ENCODE peak calls at places on chromosomes 7 and 10, in six cellular contexts. One of them, this sample, is unnamed.
A peak's percentile ranks its signal among the peaks of the same experiment; 100 is the strongest.

GRCh38 chr10:43594944-43595589 is 11.2 kb upstream of the ZNF485 start:
- DNase-seq in AG04450: no peak
- DNase-seq in hepatocyte: peak; percentile 44
- DNase-seq in choroid plexus epithelial cell: peak; percentile 76
- DNase-seq in cardiac fibroblast: peak; percentile 63
- DNase-seq in psoas muscle: no peak
- DNase-seq in this sample: no peak

GRCh38 chr10:123967626-123968243 is 76.1 kb upstream of the CPXM2 start:
- DNase-seq in choroid plexus epithelial cell: peak; percentile 65
- DNase-seq in cardiac fibroblast: peak; percentile 53
- DNase-seq in AG04450: no peak
- DNase-seq in psoas muscle: peak; percentile 74
- DNase-seq in hepatocyte: peak; percentile 86
- DNase-seq in this sample: peak; percentile 68

GRCh38 chr7:73442903-73443542 is 9.4 kb downstream of the FZD9 start:
- DNase-seq in AG04450: no peak
- DNase-seq in choroid plexus epithelial cell: no peak
- DNase-seq in hepatocyte: no peak
- DNase-seq in cardiac fibroblast: no peak
- DNase-seq in psoas muscle: no peak
- DNase-seq in this sample: no peak

GRCh38 chr10:71039551-71039950 is 151.2 kb upstream of the PCBD1 start:
- DNase-seq in AG04450: no peak
- DNase-seq in cardiac fibroblast: no peak
- DNase-seq in psoas muscle: no peak
- DNase-seq in choroid plexus epithelial cell: no peak
- DNase-seq in hepatocyte: no peak
- DNase-seq in this sample: no peak

GRCh38 chr10:34249634-34250033 is 565.5 kb downstream of the PARD3 start:
- DNase-seq in cardiac fibroblast: no peak
- DNase-seq in hepatocyte: no peak
- DNase-seq in psoas muscle: no peak
- DNase-seq in choroid plexus epithelial cell: peak; percentile 11
- DNase-seq in AG04450: no peak
- DNase-seq in this sample: no peak

GRCh38 chr7:3790803-3791202 is 489.8 kb downstream of the SDK1 start:
- DNase-seq in psoas muscle: no peak
- DNase-seq in cardiac fibroblast: no peak
- DNase-seq in hepatocyte: no peak
- DNase-seq in choroid plexus epithelial cell: no peak
- DNase-seq in AG04450: no peak
- DNase-seq in this sample: no peak

GRCh38 chr10:113071446-113071845 is 121.4 kb downstream of the TCF7L2 start:
- DNase-seq in choroid plexus epithelial cell: no peak
- DNase-seq in AG04450: no peak
- DNase-seq in hepatocyte: no peak
- DNase-seq in psoas muscle: peak; percentile 23
- DNase-seq in cardiac fibroblast: no peak
- DNase-seq in this sample: no peak

GRCh38 chr7:151366141-151366871 is 24.7 kb downstream of the NUB1 start:
- DNase-seq in AG04450: peak; percentile 37
- DNase-seq in hepatocyte: no peak
- DNase-seq in psoas muscle: no peak
- DNase-seq in cardiac fibroblast: no peak
- DNase-seq in choroid plexus epithelial cell: peak; percentile 40
- DNase-seq in this sample: no peak

GRCh38 chr10:124653811-124654651 is 90.1 kb downstream of the FAM53B start:
- DNase-seq in psoas muscle: no peak
- DNase-seq in choroid plexus epithelial cell: no peak
- DNase-seq in hepatocyte: no peak
- DNase-seq in cardiac fibroblast: no peak
- DNase-seq in AG04450: no peak
- DNase-seq in this sample: no peak

GRCh38 chr10:62594093-62594520 is 210.4 kb upstream of the ADO start:
- DNase-seq in cardiac fibroblast: peak; percentile 71
- DNase-seq in choroid plexus epithelial cell: peak; percentile 76
- DNase-seq in hepatocyte: peak; percentile 71
- DNase-seq in AG04450: no peak
- DNase-seq in psoas muscle: peak; percentile 54
- DNase-seq in this sample: peak; percentile 73

GRCh38 chr7:96114190-96114589 is 207.7 kb downstream of the SLC25A13 start:
- DNase-seq in cardiac fibroblast: no peak
- DNase-seq in hepatocyte: no peak
- DNase-seq in choroid plexus epithelial cell: no peak
- DNase-seq in AG04450: no peak
- DNase-seq in psoas muscle: no peak
- DNase-seq in this sample: no peak

GRCh38 chr10:124590216-124591122 is 128.8 kb downstream of the LHPP start:
- DNase-seq in choroid plexus epithelial cell: no peak
- DNase-seq in psoas muscle: peak; percentile 10
- DNase-seq in hepatocyte: no peak
- DNase-seq in AG04450: no peak
- DNase-seq in cardiac fibroblast: no peak
- DNase-seq in this sample: no peak

GRCh38 chr10:11285171-11285570 is 267.5 kb downstream of the CELF2 start:
- DNase-seq in hepatocyte: peak; percentile 49
- DNase-seq in cardiac fibroblast: no peak
- DNase-seq in choroid plexus epithelial cell: peak; percentile 5
- DNase-seq in AG04450: no peak
- DNase-seq in psoas muscle: no peak
- DNase-seq in this sample: no peak

GRCh38 chr7:79786187-79786586 is 332.7 kb upstream of the MAGI2 start:
- DNase-seq in cardiac fibroblast: no peak
- DNase-seq in AG04450: no peak
- DNase-seq in choroid plexus epithelial cell: peak; percentile 63
- DNase-seq in psoas muscle: no peak
- DNase-seq in hepatocyte: peak; percentile 9
- DNase-seq in this sample: no peak

DNA sequence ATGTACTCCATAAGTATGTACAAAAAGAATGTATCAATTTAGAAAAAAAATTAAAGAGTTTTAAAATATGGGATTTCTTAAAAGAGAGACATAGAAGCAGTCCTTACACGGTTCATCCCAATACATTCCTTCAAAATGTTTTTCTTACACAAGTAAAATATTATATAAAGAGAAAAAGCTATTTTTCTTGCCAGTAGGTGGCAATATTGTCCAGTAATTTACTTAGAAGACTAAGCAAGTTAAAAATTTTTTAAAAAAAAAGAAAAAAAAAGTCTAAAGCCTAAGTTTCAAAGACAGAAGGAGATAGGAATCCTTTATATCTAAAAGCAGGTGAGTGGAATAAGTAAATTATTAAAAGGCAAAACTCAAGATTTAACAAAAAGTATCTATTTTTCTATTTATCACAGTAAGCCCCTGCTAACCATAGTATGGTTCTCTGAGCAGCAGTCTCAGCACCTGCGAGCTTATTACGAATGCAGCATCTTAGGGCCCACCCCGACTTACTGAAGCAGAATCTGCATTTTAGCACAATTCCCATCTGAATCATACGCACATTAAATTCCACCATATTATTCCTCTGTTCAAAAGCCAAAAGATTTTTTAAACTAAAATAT is 240.6 kb downstream of the DGKI start:
- DNase-seq in hepatocyte: peak; percentile 77
- DNase-seq in choroid plexus epithelial cell: peak; percentile 78
- DNase-seq in AG04450: peak; percentile 13
- DNase-seq in psoas muscle: no peak
- DNase-seq in cardiac fibroblast: peak; percentile 84
- DNase-seq in this sample: peak; percentile 54
- H3K4me3 ChIP-seq in hepatocyte: no peak overlapping the region
- H3K4me3 ChIP-seq in choroid plexus epithelial cell: no peak overlapping the region
- H3K4me3 ChIP-seq in AG04450: no peak overlapping the region
- H3K4me3 ChIP-seq in psoas muscle: no peak overlapping the region
- H3K4me3 ChIP-seq in cardiac fibroblast: no peak overlapping the region
- H3K4me3 ChIP-seq in this sample: no peak overlapping the region

DNA sequence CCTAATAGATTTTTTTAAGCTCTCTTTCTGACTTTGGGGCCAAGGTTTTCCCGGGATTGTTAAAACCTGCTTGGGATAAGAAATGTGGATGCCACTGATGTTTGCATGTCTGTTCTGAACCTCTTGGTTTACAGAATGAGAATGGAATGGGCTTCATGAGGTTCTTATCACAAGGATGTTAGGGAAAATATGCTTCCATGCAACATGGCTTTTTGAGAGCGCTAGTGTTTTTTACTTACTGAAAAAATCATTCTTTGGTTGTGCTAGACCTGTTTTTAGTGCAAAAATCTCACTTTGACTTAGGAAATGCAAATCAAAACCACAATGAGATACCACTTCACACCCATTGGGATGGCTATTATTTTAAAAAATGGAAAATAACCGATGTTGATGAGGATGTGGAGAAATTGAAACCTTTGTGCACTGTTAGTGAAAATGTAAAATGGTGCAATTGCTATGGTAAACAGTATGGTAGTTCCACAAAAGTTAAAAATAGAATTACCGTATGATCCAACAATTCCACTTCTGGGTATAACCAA is 38.8 kb downstream of the TSPAN14 start:
- DNase-seq in psoas muscle: no peak
- DNase-seq in cardiac fibroblast: no peak
- DNase-seq in choroid plexus epithelial cell: no peak
- DNase-seq in hepatocyte: no peak
- DNase-seq in AG04450: no peak
- DNase-seq in this sample: no peak
- H3K4me3 ChIP-seq in psoas muscle: no peak overlapping the region
- H3K4me3 ChIP-seq in cardiac fibroblast: no peak overlapping the region
- H3K4me3 ChIP-seq in choroid plexus epithelial cell: no peak overlapping the region
- H3K4me3 ChIP-seq in hepatocyte: no peak overlapping the region
- H3K4me3 ChIP-seq in AG04450: no peak overlapping the region
- H3K4me3 ChIP-seq in this sample: no peak overlapping the region

GRCh38 chr10:80458638-80459037 is 4.5 kb downstream of the TSPAN14 start:
- DNase-seq in cardiac fibroblast: no peak
- DNase-seq in AG04450: no peak
- DNase-seq in hepatocyte: no peak
- DNase-seq in choroid plexus epithelial cell: no peak
- DNase-seq in psoas muscle: no peak
- DNase-seq in this sample: no peak
- H3K4me3 ChIP-seq in cardiac fibroblast: no peak overlapping the region
- H3K4me3 ChIP-seq in AG04450: no peak overlapping the region
- H3K4me3 ChIP-seq in hepatocyte: no peak overlapping the region
- H3K4me3 ChIP-seq in choroid plexus epithelial cell: no peak overlapping the region
- H3K4me3 ChIP-seq in psoas muscle: peak overlapping the region; percentile 28
- H3K4me3 ChIP-seq in this sample: no peak overlapping the region

GRCh38 chr7:27955011-27955410 is 215.0 kb downstream of the TAX1BP1 start:
- DNase-seq in psoas muscle: no peak
- DNase-seq in choroid plexus epithelial cell: no peak
- DNase-seq in AG04450: no peak
- DNase-seq in cardiac fibroblast: no peak
- DNase-seq in hepatocyte: no peak
- DNase-seq in this sample: no peak

GRCh38 chr7:27952393-27953290 is 212.7 kb downstream of the TAX1BP1 start:
- DNase-seq in choroid plexus epithelial cell: peak; percentile 28
- DNase-seq in cardiac fibroblast: peak; percentile 31
- DNase-seq in hepatocyte: no peak
- DNase-seq in AG04450: no peak
- DNase-seq in psoas muscle: no peak
- DNase-seq in this sample: peak; percentile 47

GRCh38 chr7:27953777-27954176 is 213.8 kb downstream of the TAX1BP1 start:
- DNase-seq in hepatocyte: no peak
- DNase-seq in AG04450: no peak
- DNase-seq in choroid plexus epithelial cell: no peak
- DNase-seq in cardiac fibroblast: no peak
- DNase-seq in psoas muscle: no peak
- DNase-seq in this sample: no peak

GRCh38 chr7:27955596-27955995 is 215.6 kb downstream of the TAX1BP1 start:
- DNase-seq in choroid plexus epithelial cell: no peak
- DNase-seq in psoas muscle: no peak
- DNase-seq in AG04450: no peak
- DNase-seq in cardiac fibroblast: no peak
- DNase-seq in hepatocyte: no peak
- DNase-seq in this sample: no peak

DNA sequence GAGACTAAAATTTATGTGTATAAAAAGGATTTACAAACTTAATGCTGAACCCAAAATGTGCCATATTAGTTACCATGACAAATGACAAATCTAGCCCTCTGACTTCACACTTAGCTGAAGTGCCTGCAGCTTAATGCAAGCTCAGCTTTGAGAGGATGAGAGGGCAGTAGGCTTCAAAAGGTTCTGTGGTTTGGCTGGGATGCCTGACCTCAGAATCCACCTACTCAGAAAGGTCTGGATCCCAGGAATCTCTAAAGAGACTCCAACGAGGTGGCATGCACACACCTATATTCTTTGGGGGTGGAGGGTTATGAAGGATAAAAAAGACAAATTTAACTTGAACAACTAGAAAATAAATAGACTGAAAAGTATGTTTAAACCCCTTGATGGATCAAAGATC is 213.4 kb downstream of the TAX1BP1 start:
- DNase-seq in choroid plexus epithelial cell: no peak
- DNase-seq in hepatocyte: no peak
- DNase-seq in psoas muscle: no peak
- DNase-seq in AG04450: no peak
- DNase-seq in cardiac fibroblast: no peak
- DNase-seq in this sample: peak; percentile 26
- H3K4me3 ChIP-seq in choroid plexus epithelial cell: no peak overlapping the region
- H3K4me3 ChIP-seq in hepatocyte: no peak overlapping the region
- H3K4me3 ChIP-seq in psoas muscle: no peak overlapping the region
- H3K4me3 ChIP-seq in AG04450: no peak overlapping the region
- H3K4me3 ChIP-seq in cardiac fibroblast: no peak overlapping the region
- H3K4me3 ChIP-seq in this sample: no peak overlapping the region

DNA sequence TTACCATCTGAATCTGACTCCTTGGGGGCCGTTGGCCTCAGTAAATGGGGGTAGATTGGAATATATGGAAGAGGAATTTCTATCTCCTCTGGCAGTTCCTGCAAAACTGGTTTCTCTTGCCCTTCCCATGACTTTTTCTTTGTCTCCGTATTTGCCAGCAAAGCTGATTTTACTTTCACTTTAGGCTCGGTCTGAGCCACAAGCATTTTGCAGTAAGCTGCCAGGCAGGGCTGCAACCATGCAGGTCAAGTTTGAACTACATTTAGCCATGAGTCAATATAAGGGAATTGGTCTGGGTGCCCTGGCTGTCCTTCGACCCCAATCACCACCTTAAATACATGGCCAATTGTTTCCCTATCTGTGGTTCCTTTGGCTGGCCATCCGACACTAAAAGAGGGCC is 104.3 kb downstream of the TRIM24 start:
- DNase-seq in AG04450: no peak
- DNase-seq in hepatocyte: peak; percentile 19
- DNase-seq in cardiac fibroblast: no peak
- DNase-seq in psoas muscle: no peak
- DNase-seq in choroid plexus epithelial cell: peak; percentile 36
- DNase-seq in this sample: no peak
- H3K4me3 ChIP-seq in AG04450: no peak overlapping the region
- H3K4me3 ChIP-seq in hepatocyte: no peak overlapping the region
- H3K4me3 ChIP-seq in cardiac fibroblast: no peak overlapping the region
- H3K4me3 ChIP-seq in psoas muscle: no peak overlapping the region
- H3K4me3 ChIP-seq in choroid plexus epithelial cell: no peak overlapping the region
- H3K4me3 ChIP-seq in this sample: no peak overlapping the region

This sample was measured in SJCRH30.